ENCODE peak calls at places on chromosome 18, in four cellular contexts. P is activated T-cell treated with anti-CD3 and anti-CD28 coated beads, Interleukin-2, amount 50 U/mL, for 72 hours; O is psoas muscle; W is stomach. M is an unnamed sample.

GRCh38 chr18:77119851-77120491 is 12.6 kb downstream of the MBP start:
- DNase-seq in P (no peak), O (peak), W (no peak), M (no peak)

GRCh38 chr18:78796693-78797455 is 182.7 kb upstream of the SALL3 start:
- DNase-seq in P (no peak), O (no peak), W (no peak), M (no peak)

GRCh38 chr18:74290831-74291770 is 662 bp downstream of the CYB5A start:
- DNase-seq in P (no peak), O (no peak), W (peak), M (no peak)

GRCh38 chr18:32542221-32542798 is 71.6 kb upstream of the GAREM1 start:
- DNase-seq in P (no peak), O (no peak), W (no peak), M (no peak)

GRCh38 chr18:22467760-22468553 is 50.2 kb upstream of the CTAGE1 start:
- DNase-seq in P (peak), O (no peak), W (no peak), M (no peak)

GRCh38 chr18:48627216-48627615 is 88.4 kb downstream of the CTIF start:
- DNase-seq in P (no peak), O (no peak), W (no peak), M (no peak)

GRCh38 chr18:77250501-77250925 is 865 bp downstream of the GALR1 start:
- DNase-seq in P (no peak), O (no peak), W (no peak), M (no peak)

GRCh38 chr18:79511671-79512301 is 116.1 kb downstream of the NFATC1 start:
- DNase-seq in P (no peak), O (peak), W (peak), M (no peak)

GRCh38 chr18:77013777-77014525 is 118.6 kb downstream of the MBP start:
- DNase-seq in P (no peak), O (peak), W (no peak), M (no peak)

GRCh38 chr18:58611471-58612131 is 17.3 kb downstream of the ALPK2 start:
- DNase-seq in P (no peak), O (no peak), W (no peak), M (no peak)

GRCh38 chr18:23194969-23195957 is 60.0 kb downstream of the CABLES1 start:
- DNase-seq in P (no peak), O (no peak), W (no peak), M (no peak)

GRCh38 chr18:55763298-55763697 is 175.3 kb upstream of the TCF4 start:
- DNase-seq in P (no peak), O (no peak), W (no peak), M (no peak)

GRCh38 chr18:10225300-10225699 is 229.1 kb upstream of the APCDD1 start:
- DNase-seq in P (no peak), O (no peak), W (no peak), M (no peak)

GRCh38 chr18:8938817-8939216 is 163.7 kb upstream of the NDUFV2 start:
- DNase-seq in P (no peak), O (no peak), W (no peak), M (no peak)

GRCh38 chr18:23302852-23303527 is 150.1 kb upstream of the RIOK3 start:
- DNase-seq in P (no peak), O (no peak), W (no peak), M (no peak)

GRCh38 chr18:79424880-79425572 is 29.3 kb downstream of the NFATC1 start:
- DNase-seq in P (no peak), O (no peak), W (no peak), M (no peak)

GRCh38 chr18:78565240-78565639 is 414.4 kb upstream of the SALL3 start:
- DNase-seq in P (no peak), O (no peak), W (no peak), M (no peak)

GRCh38 chr18:57497372-57498294 is 62.5 kb downstream of the ONECUT2 start:
- DNase-seq in P (no peak), O (no peak), W (no peak), M (no peak)

M was measured in T-helper 2 cell treated with Interferon-gamma antibody and Interleukin-4, amounts not matched to agents 5 μg/mL and 100 μg/mL, for 36 hours.